ENCODE peak calls at places on chromosomes 16 and 17, in seven cellular contexts. One of them, this sample, is unnamed.

GRCh38 chr16:2799205-2799851 is 1.1 kb downstream of the PRSS41 start:
- DNase-seq in neural progenitor cell: no peak
- DNase-seq in AG10803: no peak
- DNase-seq in BJ: no peak
- DNase-seq in Panc1: no peak
- DNase-seq in mucosa of descending colon: no peak
- DNase-seq in heart left ventricle: no peak
- DNase-seq in this sample: no peak

GRCh38 chr17:28508325-28508724 is 2.2 kb downstream of the FOXN1 start:
- DNase-seq in neural progenitor cell: no peak
- DNase-seq in AG10803: no peak
- DNase-seq in BJ: no peak
- DNase-seq in Panc1: no peak
- DNase-seq in mucosa of descending colon: no peak
- DNase-seq in heart left ventricle: no peak
- DNase-seq in this sample: no peak

GRCh38 chr16:73232555-73233422 is 184.9 kb upstream of the ZFHX3 start:
- DNase-seq in neural progenitor cell: no peak
- DNase-seq in AG10803: peak
- DNase-seq in BJ: peak
- DNase-seq in Panc1: no peak
- DNase-seq in mucosa of descending colon: peak
- DNase-seq in heart left ventricle: peak
- DNase-seq in this sample: peak

GRCh38 chr16:50154369-50154947 is 1.4 kb downstream of the TENT4B start:
- DNase-seq in neural progenitor cell: no peak
- DNase-seq in AG10803: peak
- DNase-seq in BJ: no peak
- DNase-seq in Panc1: no peak
- DNase-seq in mucosa of descending colon: no peak
- DNase-seq in heart left ventricle: no peak
- DNase-seq in this sample: no peak

GRCh38 chr16:86497551-86498021 is 12.7 kb upstream of the FOXF1 start:
- DNase-seq in neural progenitor cell: peak
- DNase-seq in AG10803: no peak
- DNase-seq in BJ: no peak
- DNase-seq in Panc1: no peak
- DNase-seq in mucosa of descending colon: no peak
- DNase-seq in heart left ventricle: no peak
- DNase-seq in this sample: no peak

GRCh38 chr16:48384305-48384981 is 770 bp downstream of the SIAH1 start:
- DNase-seq in neural progenitor cell: peak
- DNase-seq in AG10803: peak
- DNase-seq in BJ: no peak
- DNase-seq in Panc1: no peak
- DNase-seq in mucosa of descending colon: peak
- DNase-seq in heart left ventricle: peak
- DNase-seq in this sample: no peak

GRCh38 chr17:7932483-7932891 is 481 bp downstream of the CNTROB start:
- DNase-seq in neural progenitor cell: peak
- DNase-seq in AG10803: peak
- DNase-seq in BJ: no peak
- DNase-seq in Panc1: no peak
- DNase-seq in mucosa of descending colon: peak
- DNase-seq in heart left ventricle: no peak
- DNase-seq in this sample: no peak

GRCh38 chr17:61072648-61073047 is 327.0 kb upstream of the TBX2 start:
- DNase-seq in neural progenitor cell: no peak
- DNase-seq in AG10803: no peak
- DNase-seq in BJ: no peak
- DNase-seq in Panc1: no peak
- DNase-seq in mucosa of descending colon: no peak
- DNase-seq in heart left ventricle: no peak
- DNase-seq in this sample: no peak

GRCh38 chr16:13779676-13780075 is 140.3 kb upstream of the ERCC4 start:
- DNase-seq in neural progenitor cell: peak
- DNase-seq in AG10803: no peak
- DNase-seq in BJ: no peak
- DNase-seq in Panc1: no peak
- DNase-seq in mucosa of descending colon: no peak
- DNase-seq in heart left ventricle: no peak
- DNase-seq in this sample: no peak

GRCh38 chr16:24689128-24689527 is 40.3 kb upstream of the TNRC6A start:
- DNase-seq in neural progenitor cell: peak
- DNase-seq in AG10803: peak
- DNase-seq in BJ: no peak
- DNase-seq in Panc1: no peak
- DNase-seq in mucosa of descending colon: no peak
- DNase-seq in heart left ventricle: no peak
- DNase-seq in this sample: no peak

GRCh38 chr16:23842137-23842600 is 6.4 kb downstream of the PRKCB start:
- DNase-seq in neural progenitor cell: no peak
- DNase-seq in AG10803: no peak
- DNase-seq in BJ: no peak
- DNase-seq in Panc1: no peak
- DNase-seq in mucosa of descending colon: no peak
- DNase-seq in heart left ventricle: no peak
- DNase-seq in this sample: no peak

GRCh38 chr16:71794018-71794417 is 14.6 kb downstream of the AP1G1 start:
- DNase-seq in neural progenitor cell: no peak
- DNase-seq in AG10803: no peak
- DNase-seq in BJ: no peak
- DNase-seq in Panc1: no peak
- DNase-seq in mucosa of descending colon: no peak
- DNase-seq in heart left ventricle: no peak
- DNase-seq in this sample: no peak

GRCh38 chr17:27770877-27771276 is 29.5 kb downstream of the NOS2 start:
- DNase-seq in neural progenitor cell: no peak
- DNase-seq in AG10803: no peak
- DNase-seq in BJ: no peak
- DNase-seq in Panc1: no peak
- DNase-seq in mucosa of descending colon: no peak
- DNase-seq in heart left ventricle: no peak
- DNase-seq in this sample: no peak

GRCh38 chr16:49936791-49937190 is 80.9 kb upstream of the ZNF423 start:
- DNase-seq in neural progenitor cell: no peak
- DNase-seq in AG10803: no peak
- DNase-seq in BJ: no peak
- DNase-seq in Panc1: no peak
- DNase-seq in mucosa of descending colon: no peak
- DNase-seq in heart left ventricle: no peak
- DNase-seq in this sample: no peak

GRCh38 chr16:10584956-10585561 is 4.7 kb upstream of the EMP2 start:
- DNase-seq in neural progenitor cell: no peak
- DNase-seq in AG10803: peak
- DNase-seq in BJ: no peak
- DNase-seq in Panc1: no peak
- DNase-seq in mucosa of descending colon: no peak
- DNase-seq in heart left ventricle: no peak
- DNase-seq in this sample: no peak

GRCh38 chr17:48915459-48916282 is 7.5 kb downstream of the UBE2Z start:
- DNase-seq in neural progenitor cell: no peak
- DNase-seq in AG10803: peak
- DNase-seq in BJ: peak
- DNase-seq in Panc1: no peak
- DNase-seq in mucosa of descending colon: no peak
- DNase-seq in heart left ventricle: no peak
- DNase-seq in this sample: peak

GRCh38 chr17:78315355-78316114 is 44.3 kb downstream of the SOCS3 start:
- DNase-seq in neural progenitor cell: no peak
- DNase-seq in AG10803: peak
- DNase-seq in BJ: peak
- DNase-seq in Panc1: peak
- DNase-seq in mucosa of descending colon: peak
- DNase-seq in heart left ventricle: peak
- DNase-seq in this sample: no peak

GRCh38 chr17:34584805-34585416 is 5.5 kb downstream of the TMEM132E start:
- DNase-seq in neural progenitor cell: peak
- DNase-seq in AG10803: peak
- DNase-seq in BJ: no peak
- DNase-seq in Panc1: no peak
- DNase-seq in mucosa of descending colon: peak
- DNase-seq in heart left ventricle: no peak
- DNase-seq in this sample: no peak

GRCh38 chr16:80803341-80804060 is 897 bp downstream of the CDYL2 start:
- DNase-seq in neural progenitor cell: peak
- DNase-seq in AG10803: peak
- DNase-seq in BJ: no peak
- DNase-seq in Panc1: no peak
- DNase-seq in mucosa of descending colon: peak
- DNase-seq in heart left ventricle: peak
- DNase-seq in this sample: no peak

DNA sequence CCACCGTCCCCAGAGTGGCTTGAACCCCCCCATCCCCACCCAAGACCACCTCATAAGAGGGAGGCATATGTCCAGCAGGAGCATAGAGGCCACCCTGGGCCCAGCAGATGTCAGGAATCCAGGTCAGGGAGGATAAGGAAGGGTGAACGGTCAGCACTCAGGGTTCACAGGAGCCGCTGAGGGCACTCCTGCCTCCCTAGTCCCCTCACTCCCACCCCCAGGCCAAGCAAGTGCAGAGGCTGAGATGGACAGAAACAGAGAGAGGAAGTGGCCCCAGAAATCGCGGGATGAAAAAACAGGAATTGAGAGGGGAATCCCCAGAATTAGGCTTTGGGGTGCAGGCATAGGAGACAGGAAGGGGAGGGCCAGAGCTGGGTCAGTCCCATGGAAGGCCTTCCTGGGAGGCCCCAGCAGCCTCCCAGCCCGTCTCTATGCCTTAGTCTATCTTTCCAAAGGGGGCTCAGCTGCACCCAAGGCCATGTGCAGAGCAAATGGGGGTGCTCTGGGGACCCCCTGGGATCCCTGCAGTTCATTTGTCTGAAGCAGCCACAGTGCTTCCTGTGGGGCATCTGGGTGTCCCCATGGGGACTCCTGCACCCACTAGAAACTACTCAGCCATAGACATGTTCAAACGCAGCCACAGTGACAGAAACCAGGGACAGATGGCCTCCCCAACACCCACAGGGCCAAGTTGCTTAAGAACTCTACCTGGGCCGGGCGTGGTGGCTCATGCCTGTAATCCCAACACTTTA is 1.7 kb downstream of the CMTM3 start:
- DNase-seq in neural progenitor cell: no peak
- DNase-seq in AG10803: no peak
- DNase-seq in BJ: no peak
- DNase-seq in Panc1: no peak
- DNase-seq in mucosa of descending colon: no peak
- DNase-seq in heart left ventricle: no peak
- DNase-seq in this sample: no peak
- H3K4me3 ChIP-seq in neural progenitor cell: peak
- H3K4me3 ChIP-seq in AG10803: peak
- H3K4me3 ChIP-seq in BJ: peak
- H3K4me3 ChIP-seq in Panc1: peak
- H3K4me3 ChIP-seq in mucosa of descending colon: no peak
- H3K4me3 ChIP-seq in heart left ventricle: peak
- H3K4me3 ChIP-seq in this sample: peak

DNA sequence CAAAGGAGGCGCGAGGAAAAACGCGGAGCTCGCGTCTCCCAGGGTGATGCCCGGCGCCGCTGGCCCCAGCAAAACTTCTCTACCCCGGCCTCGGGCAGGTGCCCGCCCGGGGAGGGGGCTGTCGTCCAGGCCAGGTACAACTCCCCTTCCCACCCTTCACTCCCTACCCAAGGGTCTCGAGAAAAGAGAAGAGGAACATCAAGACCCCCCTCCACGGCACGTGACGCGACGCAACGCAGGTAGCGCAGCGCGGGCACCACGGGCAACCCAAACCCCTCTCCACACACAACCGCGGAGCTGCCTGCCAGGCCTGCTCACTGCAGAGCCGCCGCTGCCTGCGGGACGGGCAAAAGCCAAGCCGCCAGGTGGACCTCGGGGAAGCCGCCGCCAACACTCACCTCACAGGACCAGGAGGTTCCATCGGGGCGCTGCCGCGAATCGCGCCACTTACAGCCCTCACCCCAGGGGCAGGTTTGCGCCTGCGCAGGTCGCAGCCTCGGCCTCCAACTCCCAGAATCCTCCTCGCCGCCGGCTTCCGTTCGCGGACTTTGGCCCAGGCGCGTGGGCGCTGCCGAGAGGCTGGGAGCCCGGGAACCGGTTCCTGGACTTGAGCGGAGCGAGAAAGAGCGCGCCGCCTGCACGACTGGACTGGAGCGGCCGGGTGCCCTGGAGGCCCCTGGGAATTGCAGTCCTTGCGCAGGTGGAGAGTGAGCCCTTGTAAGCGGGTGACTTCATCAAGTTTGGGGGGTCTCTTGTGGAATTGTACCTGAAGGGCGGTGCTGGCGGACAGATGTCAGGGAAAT is at the start of gene ZNF232:
- DNase-seq in neural progenitor cell: peak
- DNase-seq in AG10803: peak
- DNase-seq in BJ: peak
- DNase-seq in Panc1: peak
- DNase-seq in mucosa of descending colon: peak
- DNase-seq in heart left ventricle: peak
- DNase-seq in this sample: peak
- TF ChIP-seq CTCF in neural progenitor cell: no peak
- TF ChIP-seq CTCF in AG10803: no peak
- TF ChIP-seq CTCF in BJ: no peak
- TF ChIP-seq CTCF in Panc1: no peak
- TF ChIP-seq CTCF in mucosa of descending colon: no peak
- TF ChIP-seq CTCF in heart left ventricle: peak
- TF ChIP-seq CTCF in this sample: no peak

GRCh38 chr17:35875439-35876139 is 4.6 kb downstream of the CCL5 start:
- DNase-seq in neural progenitor cell: no peak
- DNase-seq in AG10803: no peak
- DNase-seq in BJ: no peak
- DNase-seq in Panc1: no peak
- DNase-seq in mucosa of descending colon: no peak
- DNase-seq in heart left ventricle: no peak
- DNase-seq in this sample: no peak
- H3K4me3 ChIP-seq in neural progenitor cell: no peak
- H3K4me3 ChIP-seq in AG10803: no peak
- H3K4me3 ChIP-seq in BJ: no peak
- H3K4me3 ChIP-seq in Panc1: no peak
- H3K4me3 ChIP-seq in mucosa of descending colon: no peak
- H3K4me3 ChIP-seq in heart left ventricle: peak
- H3K4me3 ChIP-seq in this sample: no peak

GRCh38 chr17:4219241-4219640 is 44.5 kb downstream of the ANKFY1 start:
- DNase-seq in neural progenitor cell: no peak
- DNase-seq in AG10803: no peak
- DNase-seq in BJ: no peak
- DNase-seq in Panc1: no peak
- DNase-seq in mucosa of descending colon: no peak
- DNase-seq in heart left ventricle: no peak
- DNase-seq in this sample: no peak

GRCh38 chr17:4220655-4221054 is 43.1 kb downstream of the ANKFY1 start:
- DNase-seq in neural progenitor cell: no peak
- DNase-seq in AG10803: peak
- DNase-seq in BJ: no peak
- DNase-seq in Panc1: no peak
- DNase-seq in mucosa of descending colon: peak
- DNase-seq in heart left ventricle: no peak
- DNase-seq in this sample: no peak

GRCh38 chr17:4215882-4216411 is 47.8 kb downstream of the ANKFY1 start:
- DNase-seq in neural progenitor cell: no peak
- DNase-seq in AG10803: no peak
- DNase-seq in BJ: no peak
- DNase-seq in Panc1: no peak
- DNase-seq in mucosa of descending colon: no peak
- DNase-seq in heart left ventricle: no peak
- DNase-seq in this sample: no peak

GRCh38 chr17:4221899-4222659 is 41.7 kb downstream of the ANKFY1 start:
- DNase-seq in neural progenitor cell: no peak
- DNase-seq in AG10803: no peak
- DNase-seq in BJ: no peak
- DNase-seq in Panc1: no peak
- DNase-seq in mucosa of descending colon: no peak
- DNase-seq in heart left ventricle: no peak
- DNase-seq in this sample: no peak

GRCh38 chr17:4221163-4221562 is 42.6 kb downstream of the ANKFY1 start:
- DNase-seq in neural progenitor cell: no peak
- DNase-seq in AG10803: no peak
- DNase-seq in BJ: no peak
- DNase-seq in Panc1: no peak
- DNase-seq in mucosa of descending colon: no peak
- DNase-seq in heart left ventricle: no peak
- DNase-seq in this sample: no peak
- TF ChIP-seq CTCF in neural progenitor cell: no peak
- TF ChIP-seq CTCF in AG10803: no peak
- TF ChIP-seq CTCF in BJ: no peak
- TF ChIP-seq CTCF in Panc1: no peak
- TF ChIP-seq CTCF in mucosa of descending colon: no peak
- TF ChIP-seq CTCF in heart left ventricle: no peak
- TF ChIP-seq CTCF in this sample: no peak